ENCODE peak calls at places on chromosomes 13 and 19, in four cellular contexts. One of them, this sample, is unnamed.

GRCh38 chr19:52270266-52270885 is 989 bp downstream of the ZNF766 start:
- DNase-seq in heart right ventricle: no peak
- DNase-seq in pons: peak; percentile 4
- DNase-seq in GM23248: peak; percentile 64
- DNase-seq in this sample: no peak

GRCh38 chr19:29277107-29277506 is 64.2 kb upstream of the UQCRFS1 start:
- DNase-seq in heart right ventricle: no peak
- DNase-seq in GM23248: no peak
- DNase-seq in pons: no peak
- DNase-seq in this sample: no peak

GRCh38 chr13:21675095-21676007 is 4.5 kb downstream of the FGF9 start:
- DNase-seq in GM23248: peak; percentile 25
- DNase-seq in pons: no peak
- DNase-seq in heart right ventricle: peak; percentile 47
- DNase-seq in this sample: peak; percentile 23

GRCh38 chr19:18091217-18091608 is 4.5 kb upstream of the IL12RB1 start:
- DNase-seq in pons: peak; percentile 63
- DNase-seq in GM23248: no peak
- DNase-seq in heart right ventricle: peak; percentile 32
- DNase-seq in this sample: no peak

GRCh38 chr19:7871280-7871529 is 3.0 kb downstream of the PRR36 start:
- DNase-seq in GM23248: no peak
- DNase-seq in pons: no peak
- DNase-seq in heart right ventricle: no peak
- DNase-seq in this sample: no peak

GRCh38 chr13:50208826-50209335 is 193.6 kb downstream of the KCNRG start:
- DNase-seq in GM23248: peak; percentile 78
- DNase-seq in heart right ventricle: peak; percentile 41
- DNase-seq in pons: no peak
- DNase-seq in this sample: no peak

GRCh38 chr19:14033946-14034345 is 2.4 kb downstream of the IL27RA start:
- DNase-seq in pons: no peak
- DNase-seq in GM23248: peak; percentile 36
- DNase-seq in heart right ventricle: no peak
- DNase-seq in this sample: no peak

GRCh38 chr13:111407381-111408131 is 87.1 kb downstream of the TEX29 start:
- DNase-seq in pons: no peak
- DNase-seq in heart right ventricle: no peak
- DNase-seq in GM23248: no peak
- DNase-seq in this sample: no peak

GRCh38 chr13:24644051-24644450 is 36.2 kb upstream of the ATP12A start:
- DNase-seq in GM23248: peak; percentile 24
- DNase-seq in heart right ventricle: no peak
- DNase-seq in pons: no peak
- DNase-seq in this sample: no peak

GRCh38 chr19:55304279-55304978 is 20.6 kb downstream of the BRSK1 start:
- DNase-seq in heart right ventricle: no peak
- DNase-seq in pons: no peak
- DNase-seq in GM23248: peak; percentile 43
- DNase-seq in this sample: no peak

GRCh38 chr19:56837892-56838679 is 2.4 kb downstream of the PEG3 start:
- DNase-seq in GM23248: peak; percentile 60
- DNase-seq in heart right ventricle: peak; percentile 75
- DNase-seq in pons: peak; percentile 87
- DNase-seq in this sample: peak; percentile 75

GRCh38 chr19:53466726-53467125 is 807 bp upstream of the ZNF813 start:
- DNase-seq in pons: no peak
- DNase-seq in heart right ventricle: no peak
- DNase-seq in GM23248: peak; percentile 18
- DNase-seq in this sample: no peak

GRCh38 chr13:104979281-104979680 is 1556.2 kb downstream of the EFNB2 start:
- DNase-seq in GM23248: no peak
- DNase-seq in heart right ventricle: no peak
- DNase-seq in pons: no peak
- DNase-seq in this sample: no peak

GRCh38 chr13:77760893-77761292 is 63.4 kb downstream of the SLAIN1 start:
- DNase-seq in heart right ventricle: no peak
- DNase-seq in GM23248: no peak
- DNase-seq in pons: no peak
- DNase-seq in this sample: no peak

GRCh38 chr13:40193290-40194203 is 472.9 kb downstream of the FOXO1 start:
- DNase-seq in heart right ventricle: no peak
- DNase-seq in pons: peak; percentile 90
- DNase-seq in GM23248: peak; percentile 79
- DNase-seq in this sample: no peak

GRCh38 chr19:44111910-44112463 is 1.2 kb upstream of the ZNF225 start:
- DNase-seq in GM23248: peak; percentile 90
- DNase-seq in heart right ventricle: no peak
- DNase-seq in pons: peak; percentile 24
- DNase-seq in this sample: peak; percentile 57

GRCh38 chr19:18738961-18739690 is 52.0 kb downstream of the COMP start:
- DNase-seq in GM23248: no peak
- DNase-seq in pons: no peak
- DNase-seq in heart right ventricle: no peak
- DNase-seq in this sample: no peak

GRCh38 chr19:45200614-45201013 is 22.0 kb downstream of the BLOC1S3 start:
- DNase-seq in pons: peak; percentile 56
- DNase-seq in heart right ventricle: peak; percentile 31
- DNase-seq in GM23248: peak; percentile 55
- DNase-seq in this sample: no peak

GRCh38 chr19:10390652-10391286 is 10.4 kb upstream of the TYK2 start:
- DNase-seq in heart right ventricle: peak; percentile 45
- DNase-seq in GM23248: peak; percentile 70
- DNase-seq in pons: peak; percentile 52
- DNase-seq in this sample: peak; percentile 68

GRCh38 chr13:32150794-32151193 is 119.2 kb downstream of the FRY start:
- DNase-seq in GM23248: peak; percentile 71
- DNase-seq in heart right ventricle: peak; percentile 73
- DNase-seq in pons: no peak
- DNase-seq in this sample: no peak

GRCh38 chr13:76769238-76769859 is 116.9 kb downstream of the KCTD12 start:
- DNase-seq in pons: no peak
- DNase-seq in heart right ventricle: no peak
- DNase-seq in GM23248: no peak
- DNase-seq in this sample: no peak

GRCh38 chr19:10828981-10829821 is 6.8 kb downstream of the TMED1 start:
- DNase-seq in GM23248: peak; percentile 23
- DNase-seq in heart right ventricle: no peak
- DNase-seq in pons: no peak
- DNase-seq in this sample: no peak

GRCh38 chr19:46429999-46430398 is 1.3 kb upstream of the PNMA8C start:
- DNase-seq in heart right ventricle: no peak
- DNase-seq in GM23248: no peak
- DNase-seq in pons: no peak
- DNase-seq in this sample: no peak

GRCh38 chr19:8054169-8054568 is 1.6 kb downstream of the CCL25 start:
- DNase-seq in pons: no peak
- DNase-seq in GM23248: no peak
- DNase-seq in heart right ventricle: no peak
- DNase-seq in this sample: no peak

GRCh38 chr13:91270031-91270430 is 77.5 kb upstream of the MIR17HG start:
- DNase-seq in GM23248: no peak
- DNase-seq in heart right ventricle: no peak
- DNase-seq in pons: no peak
- DNase-seq in this sample: no peak

GRCh38 chr13:33125821-33126570 is 109.8 kb downstream of the KL start:
- DNase-seq in GM23248: peak; percentile 96
- DNase-seq in heart right ventricle: peak; percentile 41
- DNase-seq in pons: no peak
- DNase-seq in this sample: peak; percentile 27

GRCh38 chr13:89932902-89933301 is 1414.6 kb upstream of the MIR17HG start:
- DNase-seq in pons: no peak
- DNase-seq in GM23248: no peak
- DNase-seq in heart right ventricle: no peak
- DNase-seq in this sample: no peak

GRCh38 chr13:97892717-97893116 is 60.8 kb upstream of the IPO5 start:
- DNase-seq in GM23248: peak; percentile 86
- DNase-seq in pons: no peak
- DNase-seq in heart right ventricle: no peak
- DNase-seq in this sample: no peak

GRCh38 chr13:97976551-97977375 is 23.3 kb downstream of the IPO5 start:
- DNase-seq in pons: peak; percentile 31
- DNase-seq in heart right ventricle: peak; percentile 36
- DNase-seq in GM23248: peak; percentile 76
- DNase-seq in this sample: peak; percentile 21

This sample was measured in neuronal stem cell.